ENCODE peak calls at places on chromosomes 3 and 15, in five cellular contexts. One of them, this sample, is unnamed.

GRCh38 chr3:165768680-165769079 is 68.5 kb downstream of the BCHE start:
- DNase-seq in neural crest cell: no peak
- DNase-seq in cerebellar nuclear complex: no peak
- DNase-seq in A549: no peak
- DNase-seq in EL: no peak
- DNase-seq in this sample: no peak

GRCh38 chr3:31890742-31891469 is 90.2 kb downstream of the OSBPL10 start:
- DNase-seq in A549: no peak
- DNase-seq in cerebellar nuclear complex: no peak
- DNase-seq in neural crest cell: no peak
- DNase-seq in EL: no peak
- DNase-seq in this sample: no peak

GRCh38 chr3:12875857-12876451 is 34.6 kb upstream of the RPL32 start:
- DNase-seq in cerebellar nuclear complex: no peak
- DNase-seq in neural crest cell: peak
- DNase-seq in EL: peak
- DNase-seq in A549: no peak
- DNase-seq in this sample: no peak

GRCh38 chr15:39587291-39587909 is 6.5 kb downstream of the THBS1 start:
- DNase-seq in A549: no peak
- DNase-seq in EL: peak
- DNase-seq in neural crest cell: no peak
- DNase-seq in cerebellar nuclear complex: no peak
- DNase-seq in this sample: no peak

GRCh38 chr3:94299741-94300140 is 236.9 kb downstream of the NSUN3 start:
- DNase-seq in A549: no peak
- DNase-seq in cerebellar nuclear complex: no peak
- DNase-seq in neural crest cell: no peak
- DNase-seq in EL: no peak
- DNase-seq in this sample: no peak

GRCh38 chr15:96331942-96332853 is 1.7 kb downstream of the NR2F2 start:
- DNase-seq in A549: peak
- DNase-seq in EL: peak
- DNase-seq in neural crest cell: no peak
- DNase-seq in cerebellar nuclear complex: no peak
- DNase-seq in this sample: no peak

GRCh38 chr15:84598993-84599392 is 1.8 kb upstream of the ZSCAN2 start:
- DNase-seq in EL: peak
- DNase-seq in neural crest cell: peak
- DNase-seq in cerebellar nuclear complex: no peak
- DNase-seq in A549: peak
- DNase-seq in this sample: peak

GRCh38 chr3:16102905-16103364 is 71.5 kb upstream of the GALNT15 start:
- DNase-seq in cerebellar nuclear complex: no peak
- DNase-seq in A549: peak
- DNase-seq in neural crest cell: no peak
- DNase-seq in EL: peak
- DNase-seq in this sample: no peak

This sample was measured in HCT116.